ENCODE peak calls at places on chromosomes 12 and 14, in four cellular contexts. F is iris pigment epithelial cell, L is psoas muscle, A is COR-L47. K is an unnamed sample.

GRCh38 chr12:73076760-73077159 is 804.6 kb downstream of the TRHDE start:
- DNase-seq in A (no peak), F (no peak), L (no peak), K (no peak)

GRCh38 chr12:24933694-24934407 is 15.1 kb downstream of the BCAT1 start:
- DNase-seq in L (no peak), F (no peak), A (no peak), K (no peak)

GRCh38 chr12:11656550-11656949 is 7.1 kb downstream of the ETV6 start:
- DNase-seq in A (no peak), L (no peak), F (no peak), K (no peak)

GRCh38 chr14:85576848-85577541 is 47.1 kb downstream of the FLRT2 start:
- DNase-seq in L (no peak), F (peak; percentile 62), A (no peak), K (no peak)

GRCh38 chr12:75650100-75650499 is 138.7 kb upstream of the KRR1 start:
- DNase-seq in L (no peak), F (no peak), A (no peak), K (no peak)

GRCh38 chr12:101793401-101793800 is 37.4 kb downstream of the GNPTAB start:
- DNase-seq in L (no peak), A (no peak), F (peak; percentile 92), K (peak; percentile 96)

GRCh38 chr14:20687362-20688166 is 1.0 kb upstream of the ANG start:
- DNase-seq in A (no peak), L (no peak), F (no peak), K (no peak)

GRCh38 chr14:69316449-69317391 is 56.8 kb downstream of the GALNT16 start:
- DNase-seq in F (peak; percentile 96), L (peak; percentile 60), A (no peak), K (peak; percentile 91)

GRCh38 chr12:3972576-3972975 is 99.4 kb upstream of the PARP11 start:
- DNase-seq in F (no peak), L (no peak), A (no peak), K (no peak)

GRCh38 chr14:86838363-86838762 is 1154.6 kb downstream of the GALC start:
- DNase-seq in F (peak; percentile 5), L (no peak), A (no peak), K (no peak)

GRCh38 chr14:84750284-84750683 is 779.7 kb upstream of the FLRT2 start:
- DNase-seq in F (peak; percentile 14), L (no peak), A (no peak), K (peak; percentile 6)

GRCh38 chr12:4943067-4943937 is 33.6 kb downstream of the KCNA1 start:
- DNase-seq in A (no peak), F (no peak), L (no peak), K (no peak)

GRCh38 chr12:93777249-93777648 is 100.1 kb downstream of the CRADD start:
- DNase-seq in L (no peak), A (no peak), F (peak; percentile 72), K (peak; percentile 50)

GRCh38 chr12:50241178-50241577 is 42.1 kb downstream of the LIMA1 start:
- DNase-seq in L (no peak), A (peak; percentile 40), F (peak; percentile 69), K (peak; percentile 62)

GRCh38 chr12:97877404-97877803 is 414.8 kb downstream of the RMST start:
- DNase-seq in A (no peak), L (no peak), F (no peak), K (no peak)

GRCh38 chr12:78121969-78122610 is 291.4 kb downstream of the NAV3 start:
- DNase-seq in F (peak; percentile 65), A (no peak), L (no peak), K (no peak)

GRCh38 chr12:71684081-71684480 is 1.8 kb upstream of the TMEM19 start:
- DNase-seq in L (no peak), A (no peak), F (no peak), K (peak; percentile 16)

GRCh38 chr12:578743-579449 is 84.3 kb downstream of the NINJ2 start:
- DNase-seq in L (no peak), A (no peak), F (no peak), K (no peak)

GRCh38 chr12:3000548-3001275 is 41.5 kb downstream of the TEAD4 start:
- DNase-seq in A (no peak), F (no peak), L (no peak), K (peak; percentile 7)

GRCh38 chr14:79825046-79825521 is 386.2 kb downstream of the DIO2 start:
- DNase-seq in F (peak; percentile 50), L (no peak), A (no peak), K (peak; percentile 62)

GRCh38 chr12:45615268-45615667 is 114.2 kb upstream of the ARID2 start:
- DNase-seq in A (peak; percentile 62), F (peak; percentile 75), L (no peak), K (peak; percentile 77)